ENCODE peak calls at places on chromosomes 5 and 9, in nine cellular contexts. N, T, U, W, O, A, E, Q and F are unnamed samples.

GRCh38 chr9:134716067-134716466 is 74.5 kb downstream of the COL5A1 start:
- DNase-seq in T (no peak), O (no peak), N (no peak), E (no peak), Q (no peak), U (no peak), W (no peak), A (no peak), F (peak; percentile 95)

GRCh38 chr5:110288766-110289165 is 437.7 kb downstream of the TMEM232 start:
- DNase-seq in U (no peak), Q (no peak), A (no peak), T (no peak), N (no peak), O (peak; percentile 49), W (no peak), E (no peak), F (no peak)

GRCh38 chr9:124017064-124017928 is 5.7 kb downstream of the LHX2 start:
- DNase-seq in O (no peak), U (no peak), A (peak; percentile 29), E (no peak), W (no peak), N (no peak), T (no peak), Q (no peak), F (no peak)

GRCh38 chr9:38423939-38424843 is at the start of gene IGFBPL1:
- DNase-seq in A (peak; percentile 40), W (peak; percentile 46), Q (no peak), E (no peak), N (peak; percentile 75), U (no peak), O (no peak), T (no peak), F (peak; percentile 28)

GRCh38 chr9:13215791-13216554 is 63.5 kb downstream of the MPDZ start:
- DNase-seq in E (no peak), W (no peak), A (no peak), U (no peak), N (no peak), Q (no peak), O (no peak), T (no peak), F (no peak)

GRCh38 chr5:174317261-174317894 is 271.9 kb downstream of the NSG2 start:
- DNase-seq in A (peak; percentile 42), W (peak; percentile 3), N (peak; percentile 20), U (no peak), Q (no peak), O (peak; percentile 54), T (no peak), E (peak; percentile 62), F (peak; percentile 77)

GRCh38 chr9:122609810-122610209 is 4.7 kb upstream of the OR1Q1 start:
- DNase-seq in E (no peak), Q (no peak), T (no peak), U (no peak), N (no peak), W (no peak), O (no peak), A (no peak), F (no peak)

GRCh38 chr5:139482050-139482889 is at the start of gene STING1:
- DNase-seq in W (no peak), T (peak; percentile 53), E (peak; percentile 94), U (peak; percentile 27), Q (no peak), N (peak; percentile 53), O (peak; percentile 98), A (peak; percentile 66), F (peak; percentile 48)

GRCh38 chr5:152593388-152593787 is 188.3 kb upstream of the NMUR2 start:
- DNase-seq in Q (no peak), N (no peak), W (no peak), E (no peak), T (no peak), U (no peak), O (no peak), A (no peak), F (no peak)

GRCh38 chr5:36877667-36878420 is 1.3 kb downstream of the NIPBL start:
- DNase-seq in U (no peak), O (peak; percentile 54), Q (no peak), E (peak; percentile 20), N (peak; percentile 22), T (peak; percentile 1), A (peak; percentile 54), W (peak; percentile 22), F (peak; percentile 43)

GRCh38 chr9:130298663-130299279 is 33.2 kb downstream of the HMCN2 start:
- DNase-seq in N (no peak), O (no peak), W (no peak), A (no peak), U (no peak), E (no peak), T (no peak), Q (no peak), F (no peak)

GRCh38 chr9:130215341-130216119 is 43.3 kb downstream of the NCS1 start:
- DNase-seq in O (peak; percentile 32), U (no peak), W (no peak), A (no peak), E (no peak), Q (no peak), T (no peak), N (no peak), F (no peak)

GRCh38 chr9:96615421-96615820 is 4.2 kb downstream of the CDC14B start:
- DNase-seq in U (no peak), E (no peak), O (no peak), A (no peak), Q (no peak), T (no peak), W (no peak), N (no peak), F (no peak)

GRCh38 chr5:65883461-65883860 is 42.9 kb upstream of the ERBIN start:
- DNase-seq in E (no peak), W (no peak), Q (no peak), A (no peak), O (no peak), U (no peak), N (no peak), T (no peak), F (no peak)

GRCh38 chr9:130143974-130144373 is 28.2 kb upstream of the NCS1 start:
- DNase-seq in T (no peak), Q (no peak), E (no peak), A (no peak), W (no peak), U (no peak), O (peak; percentile 44), N (no peak), F (no peak)